ENCODE peak calls at places on chromosomes 2 and 18, in four cellular contexts. Y is GM23248, L is H54, M is astrocyte of the hippocampus. U is an unnamed sample.

GRCh38 chr2:38665854-38666577 is at the start of gene GALM:
- DNase-seq in Y (peak), M (peak), L (peak), U (peak)

GRCh38 chr2:219509780-219510511 is 4.3 kb upstream of the ASIC4 start:
- DNase-seq in Y (peak), M (peak), L (peak), U (no peak)

GRCh38 chr2:232502901-232503791 is 15.5 kb upstream of the ECEL1 start:
- DNase-seq in M (peak), L (no peak), Y (peak), U (no peak)

GRCh38 chr2:241724975-241725870 is 9.2 kb upstream of the D2HGDH start:
- DNase-seq in M (no peak), L (no peak), Y (no peak), U (no peak)

GRCh38 chr2:12070153-12070552 is 323.7 kb downstream of the LPIN1 start:
- DNase-seq in Y (no peak), M (no peak), L (no peak), U (no peak)

GRCh38 chr2:215831296-215831913 is 181.9 kb downstream of the MREG start:
- DNase-seq in M (peak), L (no peak), Y (peak), U (no peak)

GRCh38 chr2:102032368-102033027 is 40.7 kb downstream of the IL1R2 start:
- DNase-seq in L (no peak), Y (no peak), M (no peak), U (no peak)

GRCh38 chr2:24919100-24919976 is 699 bp downstream of the ADCY3 start:
- DNase-seq in Y (peak), L (peak), M (peak), U (no peak)

GRCh38 chr2:237874585-237875161 is 15.2 kb downstream of the RAMP1 start:
- DNase-seq in M (peak), Y (peak), L (peak), U (no peak)

GRCh38 chr2:240469239-240469636 is 33.8 kb downstream of the GPC1 start:
- DNase-seq in M (peak), L (no peak), Y (no peak), U (no peak)

GRCh38 chr2:71700041-71700879 is 246.9 kb downstream of the DYSF start:
- DNase-seq in M (peak), Y (no peak), L (no peak), U (no peak)

GRCh38 chr2:84776011-84776410 is 104.9 kb downstream of the TRABD2A start:
- DNase-seq in M (no peak), Y (no peak), L (no peak), U (no peak)

GRCh38 chr2:72781500-72781899 is 44.3 kb downstream of the EXOC6B start:
- DNase-seq in M (no peak), Y (no peak), L (no peak), U (no peak)

GRCh38 chr2:235026649-235027557 is 75.1 kb downstream of the SH3BP4 start:
- DNase-seq in Y (peak), M (peak), L (peak), U (no peak)

GRCh38 chr2:174025271-174026121 is 60.3 kb upstream of the SP3 start:
- DNase-seq in Y (peak), M (peak), L (no peak), U (no peak)

GRCh38 chr2:241924909-241925250 is 55.4 kb downstream of the RTP5 start:
- DNase-seq in L (no peak), Y (no peak), M (no peak), U (no peak)

GRCh38 chr2:11377915-11378649 is 33.6 kb upstream of the ROCK2 start:
- DNase-seq in L (no peak), Y (no peak), M (no peak), U (no peak)

GRCh38 chr18:63676526-63676925 is 14.8 kb upstream of the SERPINB3 start:
- DNase-seq in M (no peak), Y (peak), L (no peak), U (no peak)

GRCh38 chr2:68089961-68090360 is 27.2 kb upstream of the C1D start:
- DNase-seq in L (no peak), Y (no peak), M (no peak), U (no peak)

U was measured in Panc1.